ENCODE peak calls at places on chromosome 9, in eight cellular contexts. U is A549, C is adrenal gland, Z is sigmoid colon, J is breast epithelium, R is Peyer's patch, G is tibial nerve, D is stomach. A is an unnamed sample.

GRCh38 chr9:64066736-64067368 is 1218.2 kb downstream of the FOXD4L5 start:
- DNase-seq in U (no peak), C (no peak), Z (no peak), J (no peak), R (no peak), G (no peak), D (no peak), A (no peak)

GRCh38 chr9:70588381-70588780 is 173.9 kb upstream of the KLF9 start:
- DNase-seq in U (no peak), C (no peak), Z (no peak), J (no peak), R (no peak), G (no peak), D (no peak), A (no peak)

GRCh38 chr9:35553670-35554543 is 51.2 kb upstream of the TESK1 start:
- DNase-seq in U (peak), C (peak), Z (peak), J (peak), R (no peak), G (peak), D (peak), A (peak)

GRCh38 chr9:128809831-128810230 is 8.5 kb upstream of the ENDOG start:
- DNase-seq in U (no peak), C (no peak), Z (no peak), J (no peak), R (no peak), G (no peak), D (no peak), A (no peak)

GRCh38 chr9:118059520-118060278 is 355.5 kb downstream of the TLR4 start:
- DNase-seq in U (peak), C (no peak), Z (no peak), J (no peak), R (no peak), G (peak), D (peak), A (peak)

GRCh38 chr9:92968081-92968480 is 20.8 kb downstream of the FGD3 start:
- DNase-seq in U (no peak), C (peak), Z (no peak), J (no peak), R (no peak), G (no peak), D (peak), A (peak)

GRCh38 chr9:27572918-27573698 is at the start of gene C9orf72:
- DNase-seq in U (no peak), C (peak), Z (peak), J (no peak), R (peak), G (peak), D (peak), A (peak)

GRCh38 chr9:65458992-65459391 is 174.0 kb upstream of the FOXD4L5 start:
- DNase-seq in U (no peak), C (no peak), Z (no peak), J (no peak), R (no peak), G (no peak), D (no peak), A (no peak)

GRCh38 chr9:71669265-71669975 is 98.9 kb downstream of the CEMIP2 start:
- DNase-seq in U (no peak), C (no peak), Z (no peak), J (no peak), R (no peak), G (no peak), D (no peak), A (no peak)

GRCh38 chr9:69131682-69132081 is 42.4 kb upstream of the TJP2 start:
- DNase-seq in U (peak), C (no peak), Z (peak), J (peak), R (no peak), G (peak), D (no peak), A (peak)

GRCh38 chr9:18791074-18791473 is 241.9 kb downstream of the SAXO1 start:
- DNase-seq in U (peak), C (no peak), Z (no peak), J (no peak), R (no peak), G (no peak), D (no peak), A (peak)

GRCh38 chr9:116985636-116986414 is 298.7 kb downstream of the TRIM32 start:
- DNase-seq in U (no peak), C (no peak), Z (no peak), J (no peak), R (no peak), G (no peak), D (no peak), A (no peak)

GRCh38 chr9:7402704-7403389 is 396.7 kb downstream of the DMAC1 start:
- DNase-seq in U (no peak), C (no peak), Z (no peak), J (no peak), R (no peak), G (no peak), D (no peak), A (no peak)

GRCh38 chr9:107292811-107293554 is 9.9 kb downstream of the RAD23B start:
- DNase-seq in U (no peak), C (no peak), Z (no peak), J (no peak), R (no peak), G (no peak), D (no peak), A (no peak)

GRCh38 chr9:132546148-132547051 is 36.0 kb upstream of the BARHL1 start:
- DNase-seq in U (no peak), C (peak), Z (peak), J (no peak), R (no peak), G (no peak), D (no peak), A (peak)

GRCh38 chr9:127835930-127836586 is 18.4 kb downstream of the ENG start:
- DNase-seq in U (no peak), C (no peak), Z (peak), J (no peak), R (no peak), G (no peak), D (no peak), A (no peak)

GRCh38 chr9:122180633-122181032 is 20.9 kb downstream of the MORN5 start:
- DNase-seq in U (peak), C (no peak), Z (no peak), J (no peak), R (no peak), G (no peak), D (no peak), A (peak)

GRCh38 chr9:135584934-135585333 is 23.4 kb downstream of the PAEP start:
- DNase-seq in U (no peak), C (peak), Z (peak), J (no peak), R (no peak), G (no peak), D (peak), A (peak)

GRCh38 chr9:92142329-92142728 is 27.1 kb upstream of the SPTLC1 start:
- DNase-seq in U (no peak), C (peak), Z (no peak), J (no peak), R (no peak), G (no peak), D (no peak), A (no peak)

GRCh38 chr9:69555802-69556201 is 116.4 kb downstream of the APBA1 start:
- DNase-seq in U (no peak), C (no peak), Z (no peak), J (no peak), R (no peak), G (no peak), D (no peak), A (no peak)

GRCh38 chr9:119968837-119969707 is 599.8 kb upstream of the BRINP1 start:
- DNase-seq in U (peak), C (peak), Z (peak), J (peak), R (peak), G (peak), D (peak), A (peak)

GRCh38 chr9:94853887-94854286 is 127.4 kb downstream of the AOPEP start:
- DNase-seq in U (peak), C (no peak), Z (no peak), J (no peak), R (no peak), G (no peak), D (no peak), A (no peak)

GRCh38 chr9:14911046-14911445 is 818 bp upstream of the FREM1 start:
- DNase-seq in U (no peak), C (no peak), Z (no peak), J (no peak), R (no peak), G (no peak), D (no peak), A (no peak)

GRCh38 chr9:98908897-98909634 is 34.6 kb upstream of the COL15A1 start:
- DNase-seq in U (no peak), C (no peak), Z (no peak), J (no peak), R (no peak), G (no peak), D (no peak), A (no peak)

GRCh38 chr9:126236273-126236672 is 90.4 kb upstream of the MVB12B start:
- DNase-seq in U (no peak), C (no peak), Z (no peak), J (no peak), R (no peak), G (no peak), D (no peak), A (no peak)

GRCh38 chr9:97591535-97591934 is 41.6 kb downstream of the TSTD2 start:
- DNase-seq in U (no peak), C (no peak), Z (no peak), J (no peak), R (no peak), G (no peak), D (no peak), A (no peak)

GRCh38 chr9:131810351-131811170 is 70.7 kb upstream of the RAPGEF1 start:
- DNase-seq in U (no peak), C (no peak), Z (no peak), J (no peak), R (no peak), G (no peak), D (no peak), A (no peak)

GRCh38 chr9:125631391-125632085 is 75.5 kb downstream of the MAPKAP1 start:
- DNase-seq in U (peak), C (peak), Z (no peak), J (no peak), R (no peak), G (no peak), D (no peak), A (no peak)

GRCh38 chr9:134224827-134225154 is 60.4 kb upstream of the RNU6ATAC start:
- DNase-seq in U (no peak), C (no peak), Z (peak), J (no peak), R (no peak), G (no peak), D (no peak), A (no peak)

GRCh38 chr9:79012561-79012960 is 559.2 kb upstream of the TLE4 start:
- DNase-seq in U (peak), C (no peak), Z (no peak), J (no peak), R (no peak), G (no peak), D (no peak), A (no peak)

GRCh38 chr9:108671794-108672193 is 184.0 kb downstream of the ACTL7B start:
- DNase-seq in U (no peak), C (no peak), Z (no peak), J (no peak), R (no peak), G (no peak), D (no peak), A (no peak)

GRCh38 chr9:106277931-106278330 is 583.6 kb downstream of the TMEM38B start:
- DNase-seq in U (no peak), C (no peak), Z (no peak), J (no peak), R (no peak), G (no peak), D (no peak), A (no peak)

GRCh38 chr9:1125741-1126140 is 75.6 kb downstream of the DMRT2 start:
- DNase-seq in U (peak), C (no peak), Z (no peak), J (no peak), R (no peak), G (no peak), D (no peak), A (no peak)

GRCh38 chr9:116212986-116213672 is 59.5 kb downstream of the PAPPA start:
- DNase-seq in U (no peak), C (no peak), Z (no peak), J (no peak), R (no peak), G (no peak), D (no peak), A (no peak)

GRCh38 chr9:37061763-37062162 is 27.7 kb upstream of the PAX5 start:
- DNase-seq in U (peak), C (no peak), Z (no peak), J (no peak), R (no peak), G (no peak), D (no peak), A (no peak)

GRCh38 chr9:86971742-86972141 is 24.4 kb upstream of the GAS1 start:
- DNase-seq in U (no peak), C (no peak), Z (no peak), J (no peak), R (no peak), G (no peak), D (no peak), A (no peak)
- H3K27ac ChIP-seq in U (no peak), C (no peak), Z (no peak), J (peak), R (no peak), G (no peak), D (no peak), A (no peak)

GRCh38 chr9:32775283-32775682 is 8.1 kb upstream of the TMEM215 start:
- DNase-seq in U (no peak), C (no peak), Z (no peak), J (no peak), R (no peak), G (no peak), D (no peak), A (no peak)

GRCh38 chr9:32776201-32776600 is 7.1 kb upstream of the TMEM215 start:
- DNase-seq in U (no peak), C (no peak), Z (no peak), J (no peak), R (no peak), G (no peak), D (no peak), A (no peak)
- TF ChIP-seq POLR2A in U (no peak), C (no peak), Z (no peak), J (no peak), R (no peak), G (no peak), D (no peak), A (no peak)

GRCh38 chr9:115118471-115119156 is 657 bp upstream of the TNC start:
- DNase-seq in U (peak), C (peak), Z (peak), J (peak), R (peak), G (peak), D (peak), A (peak)
- H3K27ac ChIP-seq in U (peak), C (no peak), Z (peak), J (peak), R (peak), G (peak), D (peak), A (no peak)

DNA sequence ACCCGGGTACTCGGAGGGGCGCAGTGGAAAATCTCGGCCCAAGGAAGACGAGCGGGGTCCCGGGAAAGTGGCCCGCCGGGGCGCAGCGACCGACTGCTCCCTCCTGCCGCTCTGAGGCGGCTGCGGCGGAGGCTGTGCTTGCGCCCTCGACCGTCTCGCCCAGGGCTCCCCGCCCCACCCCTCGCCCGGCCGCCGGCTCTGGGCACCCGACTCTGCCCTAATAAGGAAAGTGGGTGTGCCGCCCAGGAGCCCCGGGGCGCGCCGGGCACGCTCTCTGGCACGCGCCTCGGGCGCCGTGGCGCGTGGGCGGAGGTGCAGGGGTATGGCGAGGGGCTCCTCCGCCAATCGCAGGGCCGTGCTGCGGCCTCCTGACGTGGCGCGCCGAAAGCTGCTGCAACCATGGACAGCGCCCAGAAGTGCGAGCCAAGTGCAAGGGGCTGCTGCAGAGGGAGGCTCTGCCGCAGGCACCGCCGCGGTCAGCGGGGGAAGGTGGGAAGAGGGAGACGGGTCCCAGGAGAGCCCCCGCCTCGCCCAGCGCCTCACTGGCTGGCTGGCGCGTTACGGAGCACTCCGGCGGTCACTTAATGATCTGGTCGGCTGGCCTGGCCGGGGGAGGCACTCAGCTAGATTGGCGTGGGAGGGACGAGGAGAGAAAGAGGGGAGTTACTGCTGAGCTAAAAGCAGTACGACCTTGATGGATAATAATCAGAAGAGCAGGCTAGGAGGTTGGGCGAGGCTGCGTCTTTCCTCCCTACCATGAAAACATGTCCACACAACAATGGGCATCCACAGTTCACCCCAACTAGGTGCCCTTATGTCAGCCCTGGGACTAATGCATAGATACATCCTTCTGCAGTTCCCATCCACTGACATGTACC is at the start of gene PRUNE2:
- DNase-seq in U (peak), C (peak), Z (peak), J (peak), R (no peak), G (no peak), D (peak), A (peak)
- TF ChIP-seq POLR2A in U (no peak), C (peak), Z (peak), J (no peak), R (peak), G (peak), D (no peak), A (no peak)

GRCh38 chr9:137218754-137219271 is 3.2 kb downstream of the RNF208 start:
- DNase-seq in U (peak), C (peak), Z (no peak), J (no peak), R (no peak), G (no peak), D (peak), A (peak)
- H3K27ac ChIP-seq in U (peak), C (peak), Z (no peak), J (no peak), R (no peak), G (peak), D (peak), A (no peak)